ENCODE peak calls at places on chromosomes 2 and 18, in eight cellular contexts. L is MCF 10A; M is sigmoid colon; A is CD8-positive, alpha-beta T cell; N is PC-9; B is left ventricle myocardium inferior; E is fibroblast of pulmonary artery; J is foreskin fibroblast. D is an unnamed sample.

GRCh38 chr18:8943900-8944870 is 158.3 kb upstream of the NDUFV2 start:
- DNase-seq in L (peak; percentile 44), M (no peak), A (no peak), N (no peak), B (no peak), E (peak; percentile 69), J (peak; percentile 86), D (no peak)

GRCh38 chr2:138059487-138059886 is 95.2 kb downstream of the HNMT start:
- DNase-seq in L (peak; percentile 19), M (no peak), A (no peak), N (no peak), B (no peak), E (peak; percentile 88), J (no peak), D (no peak)

GRCh38 chr2:218202266-218202665 is 14.7 kb upstream of the ARPC2 start:
- DNase-seq in L (peak; percentile 28), M (no peak), A (no peak), N (no peak), B (no peak), E (peak; percentile 52), J (peak; percentile 28), D (no peak)

GRCh38 chr18:40243592-40243991 is 1711.4 kb upstream of the PIK3C3 start:
- DNase-seq in L (no peak), M (no peak), A (no peak), N (no peak), B (no peak), E (no peak), J (no peak), D (no peak)

GRCh38 chr2:234730066-234730640 is 221.7 kb upstream of the SH3BP4 start:
- DNase-seq in L (no peak), M (no peak), A (no peak), N (no peak), B (no peak), E (no peak), J (no peak), D (no peak)

GRCh38 chr2:104501929-104502328 is 352.0 kb upstream of the POU3F3 start:
- DNase-seq in L (no peak), M (no peak), A (no peak), N (no peak), B (no peak), E (no peak), J (no peak), D (no peak)

GRCh38 chr2:180291060-180291459 is 284.0 kb upstream of the CWC22 start:
- DNase-seq in L (peak; percentile 60), M (no peak), A (no peak), N (no peak), B (no peak), E (peak; percentile 65), J (peak; percentile 69), D (no peak)

GRCh38 chr2:23584054-23584745 is 199.2 kb downstream of the KLHL29 start:
- DNase-seq in L (no peak), M (peak; percentile 85), A (no peak), N (no peak), B (no peak), E (no peak), J (no peak), D (no peak)

GRCh38 chr2:233084488-233084887 is 24.3 kb downstream of the INPP5D start:
- DNase-seq in L (peak; percentile 45), M (peak; percentile 80), A (peak; percentile 58), N (no peak), B (peak; percentile 54), E (peak; percentile 44), J (no peak), D (no peak)

GRCh38 chr18:24090876-24091275 is 48.0 kb upstream of the CABYR start:
- DNase-seq in L (no peak), M (no peak), A (no peak), N (no peak), B (no peak), E (no peak), J (no peak), D (no peak)

GRCh38 chr2:10336283-10336682 is 33.6 kb downstream of the HPCAL1 start:
- DNase-seq in L (no peak), M (no peak), A (no peak), N (no peak), B (no peak), E (no peak), J (no peak), D (no peak)

GRCh38 chr2:10339647-10340592 is 37.2 kb downstream of the HPCAL1 start:
- DNase-seq in L (no peak), M (no peak), A (no peak), N (no peak), B (no peak), E (no peak), J (no peak), D (no peak)

GRCh38 chr2:10338242-10339188 is 35.8 kb downstream of the HPCAL1 start:
- DNase-seq in L (no peak), M (no peak), A (no peak), N (no peak), B (no peak), E (no peak), J (no peak), D (no peak)

GRCh38 chr2:10335046-10335840 is 32.5 kb downstream of the HPCAL1 start:
- DNase-seq in L (no peak), M (no peak), A (no peak), N (no peak), B (no peak), E (no peak), J (no peak), D (no peak)

DNA sequence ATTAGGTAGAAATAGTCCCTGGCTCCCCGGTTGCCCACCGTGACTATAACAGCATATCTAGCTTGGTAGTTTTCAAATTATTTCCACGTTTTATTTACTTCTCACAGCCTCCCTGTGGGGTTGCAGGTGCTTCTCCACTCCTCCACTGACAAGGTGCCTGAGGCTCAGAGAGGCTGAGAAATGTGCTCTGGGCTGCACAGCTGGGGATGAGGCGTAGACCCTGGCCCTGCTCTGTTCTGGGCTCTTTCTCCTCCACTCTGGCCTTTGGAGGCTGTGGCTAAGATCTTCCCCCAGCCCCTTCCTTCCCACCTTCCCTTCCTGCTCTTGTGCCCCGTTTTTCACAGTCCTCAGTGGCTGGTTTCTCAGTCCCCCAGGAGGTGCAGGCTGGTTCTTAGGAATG is 34.7 kb downstream of the HPCAL1 start:
- DNase-seq in L (no peak), M (no peak), A (no peak), N (no peak), B (no peak), E (no peak), J (no peak), D (no peak)
- TF ChIP-seq CTCF in L (no peak), M (no peak), A (no peak), N (no peak), B (no peak), E (no peak), J (no peak), D (no peak)

DNA sequence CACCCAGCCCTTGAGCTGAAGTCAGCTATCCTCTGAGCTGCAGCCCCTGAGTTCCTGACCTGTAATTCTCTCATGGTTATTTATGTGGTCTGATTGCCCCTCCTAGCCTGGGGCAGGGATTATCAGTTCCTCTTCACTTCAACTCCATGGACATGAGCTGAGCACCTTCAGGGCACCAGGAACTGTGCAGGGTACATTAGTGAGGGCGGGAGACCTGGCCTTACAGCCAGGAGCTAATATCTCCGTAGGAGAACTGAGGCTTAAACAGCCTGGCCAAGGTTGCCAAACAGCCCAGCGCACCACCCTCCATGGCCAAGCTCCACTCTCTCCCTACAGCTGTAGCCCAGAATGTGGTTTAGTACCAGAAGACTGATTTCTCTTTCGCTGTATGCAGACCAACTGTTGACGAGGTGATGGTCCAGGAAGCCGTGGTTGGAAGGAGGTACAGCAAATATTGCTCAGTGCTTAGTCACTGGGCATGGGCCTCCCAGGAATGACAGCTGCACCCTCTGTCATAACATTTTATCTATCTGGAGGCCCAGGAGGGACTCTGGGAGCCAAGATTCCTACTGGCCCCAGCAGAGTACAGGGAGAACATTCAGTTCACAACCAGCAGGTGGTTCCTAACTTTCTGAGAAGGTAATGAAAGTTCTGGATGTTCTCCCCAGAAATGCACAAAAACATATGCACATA is 228.7 kb upstream of the SIX2 start:
- DNase-seq in L (peak; percentile 96), M (no peak), A (no peak), N (peak; percentile 99), B (peak; percentile 29), E (peak; percentile 99), J (peak; percentile 97), D (no peak)
- TF ChIP-seq CTCF in L (peak; percentile 34), M (no peak), A (no peak), N (peak; percentile 74), B (peak; percentile 26), E (peak; percentile 62), J (peak; percentile 19), D (no peak)

DNA sequence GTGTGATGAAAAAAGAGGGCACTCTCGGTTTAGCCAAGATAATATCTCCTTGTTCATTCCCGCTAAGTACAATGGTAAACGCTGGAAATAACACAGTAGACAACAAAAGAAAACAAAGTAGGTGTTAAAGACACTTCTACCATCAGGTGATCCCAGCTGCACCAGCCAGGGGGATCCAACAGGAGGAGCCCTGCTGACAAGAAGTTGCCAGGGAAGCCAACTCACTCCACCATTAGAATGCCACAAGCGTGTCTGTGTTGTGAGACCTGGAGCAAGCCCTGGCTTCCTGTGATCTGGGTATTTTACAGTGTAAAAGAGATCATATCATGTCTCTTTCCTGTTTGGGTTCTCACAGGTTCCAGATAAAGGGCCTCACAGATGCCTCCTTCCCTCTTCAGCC is 117.0 kb downstream of the GRB14 start:
- DNase-seq in L (peak; percentile 37), M (no peak), A (no peak), N (no peak), B (no peak), E (no peak), J (no peak), D (no peak)
- TF ChIP-seq CTCF in L (peak; percentile 10), M (no peak), A (no peak), N (no peak), B (peak; percentile 34), E (no peak), J (peak; percentile 8), D (no peak)

GRCh38 chr2:158543957-158544356 is 87.2 kb downstream of the PKP4 start:
- DNase-seq in L (no peak), M (no peak), A (no peak), N (no peak), B (no peak), E (no peak), J (no peak), D (no peak)

GRCh38 chr2:158542577-158542976 is 85.8 kb downstream of the PKP4 start:
- DNase-seq in L (no peak), M (no peak), A (no peak), N (no peak), B (no peak), E (no peak), J (no peak), D (no peak)

GRCh38 chr2:158544998-158545397 is 88.2 kb downstream of the PKP4 start:
- DNase-seq in L (no peak), M (no peak), A (no peak), N (no peak), B (no peak), E (no peak), J (no peak), D (no peak)

DNA sequence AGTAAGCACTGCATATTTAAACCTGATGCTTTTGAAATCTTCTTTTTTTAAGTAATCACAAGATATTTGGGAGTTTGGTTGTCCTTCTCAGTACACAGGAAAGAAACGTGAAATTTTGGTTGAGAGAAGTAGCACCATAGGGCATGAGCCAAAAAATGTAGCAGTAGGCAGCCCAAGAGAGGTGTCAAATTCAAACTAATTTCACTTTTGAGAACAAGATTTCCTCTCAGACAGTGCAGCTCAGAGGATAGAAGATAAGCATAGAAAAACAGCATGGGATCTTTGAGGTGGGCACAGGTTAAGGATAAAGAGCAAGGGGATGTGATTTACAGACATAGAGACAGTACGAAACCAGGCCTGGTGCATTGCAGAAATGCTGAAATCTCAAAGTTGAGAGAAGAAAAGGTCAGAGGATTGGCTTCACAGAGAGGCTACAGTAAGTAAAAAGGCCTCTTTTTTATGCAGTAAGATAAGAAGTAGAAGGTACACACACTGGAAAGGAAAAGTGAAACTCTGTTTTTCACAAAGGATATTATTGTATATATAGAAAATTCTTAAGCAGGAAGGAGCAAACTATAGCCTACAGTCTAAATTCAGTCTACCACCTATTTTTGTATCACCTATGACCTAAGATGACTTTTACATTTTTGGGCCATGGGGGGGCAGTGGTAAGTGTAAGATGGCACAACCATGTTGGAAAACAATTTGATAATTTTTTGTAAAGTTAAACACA is 89.8 kb downstream of the PKP4 start:
- DNase-seq in L (no peak), M (no peak), A (no peak), N (no peak), B (no peak), E (no peak), J (no peak), D (no peak)
- TF ChIP-seq CTCF in L (peak; percentile 12), M (no peak), A (no peak), N (no peak), B (no peak), E (no peak), J (no peak), D (no peak)